ENCODE peak calls at places on chromosome 1, in six cellular contexts. S, W, E, Z, B and O are unnamed samples.

GRCh38 chr1:114530224-114530623 is 19.2 kb upstream of the TRIM33 start:
- DNase-seq in W (no peak), S (no peak), B (no peak), Z (no peak), E (no peak), O (no peak)

GRCh38 chr1:190176776-190177175 is 300.9 kb downstream of the BRINP3 start:
- DNase-seq in B (no peak), W (peak), E (no peak), S (no peak), Z (no peak), O (no peak)

GRCh38 chr1:231855395-231855794 is 228.8 kb downstream of the DISC1 start:
- DNase-seq in S (no peak), B (no peak), E (no peak), W (peak), Z (no peak), O (no peak)

GRCh38 chr1:37069406-37069805 is 35.1 kb upstream of the GRIK3 start:
- DNase-seq in E (no peak), Z (no peak), B (no peak), S (no peak), W (no peak), O (no peak)

GRCh38 chr1:117678246-117678977 is 72.6 kb downstream of the TENT5C start:
- DNase-seq in B (peak), W (no peak), S (no peak), E (no peak), Z (no peak), O (peak)

GRCh38 chr1:21854090-21854750 is 42.2 kb downstream of the LDLRAD2 start:
- DNase-seq in E (no peak), Z (no peak), B (no peak), W (no peak), S (no peak), O (no peak)

GRCh38 chr1:110003747-110004428 is 19.3 kb downstream of the AHCYL1 start:
- DNase-seq in B (peak), E (peak), S (peak), W (peak), Z (peak), O (peak)

GRCh38 chr1:69203166-69203565 is 364.6 kb upstream of the LRRC7 start:
- DNase-seq in W (no peak), B (no peak), S (no peak), E (no peak), Z (no peak), O (no peak)

GRCh38 chr1:159000627-159001026 is 9.1 kb upstream of the IFI16 start:
- DNase-seq in E (peak), Z (no peak), S (peak), W (peak), B (no peak), O (peak)

GRCh38 chr1:190436615-190437014 is 41.0 kb downstream of the BRINP3 start:
- DNase-seq in E (no peak), W (peak), S (no peak), Z (no peak), B (no peak), O (peak)

GRCh38 chr1:109804660-109805059 is 40.9 kb upstream of the EPS8L3 start:
- DNase-seq in B (no peak), E (no peak), W (no peak), S (peak), Z (no peak), O (no peak)

GRCh38 chr1:66335859-66336640 is 197.9 kb upstream of the SGIP1 start:
- DNase-seq in W (peak), Z (no peak), S (no peak), E (no peak), B (peak), O (peak)

GRCh38 chr1:2451744-2452582 is 24.1 kb upstream of the PLCH2 start:
- DNase-seq in W (peak), Z (no peak), S (no peak), E (no peak), B (peak), O (peak)

GRCh38 chr1:240906477-240906876 is 294.5 kb upstream of the GREM2 start:
- DNase-seq in Z (no peak), W (no peak), B (no peak), S (no peak), E (no peak), O (no peak)

GRCh38 chr1:103220503-103221095 is 112.3 kb upstream of the COL11A1 start:
- DNase-seq in B (no peak), E (no peak), Z (no peak), S (no peak), W (peak), O (peak)

GRCh38 chr1:204108312-204109141 is 35.6 kb downstream of the SOX13 start:
- DNase-seq in Z (peak), B (no peak), W (no peak), E (peak), S (peak), O (no peak)

GRCh38 chr1:14135070-14135469 is 435.1 kb downstream of the PRDM2 start:
- DNase-seq in E (no peak), Z (no peak), B (no peak), W (no peak), S (no peak), O (no peak)

GRCh38 chr1:174789399-174789798 is 210.3 kb upstream of the CACYBP start:
- DNase-seq in S (no peak), E (no peak), W (peak), Z (no peak), B (no peak), O (peak)

GRCh38 chr1:178278135-178278534 is 184.2 kb downstream of the RASAL2 start:
- DNase-seq in S (no peak), B (peak), Z (no peak), W (no peak), E (no peak), O (peak)

GRCh38 chr1:203217139-203217621 is 12.3 kb downstream of the CHIT1 start:
- DNase-seq in W (no peak), S (peak), E (no peak), Z (peak), B (no peak), O (no peak)

GRCh38 chr1:103576065-103576464 is 4.7 kb downstream of the AMY2B start:
- DNase-seq in W (peak), S (no peak), E (no peak), B (no peak), Z (no peak), O (no peak)

GRCh38 chr1:179955318-179955638 is 668 bp downstream of the CEP350 start:
- DNase-seq in E (no peak), S (no peak), W (peak), Z (no peak), B (peak), O (peak)

GRCh38 chr1:11458811-11459275 is 20.1 kb upstream of the DISP3 start:
- DNase-seq in B (no peak), W (no peak), S (no peak), Z (no peak), E (no peak), O (no peak)

GRCh38 chr1:198605880-198606458 is 32.9 kb upstream of the PTPRC start:
- DNase-seq in E (peak), Z (no peak), S (no peak), B (no peak), W (no peak), O (no peak)

GRCh38 chr1:20366766-20367602 is 76.3 kb downstream of the VWA5B1 start:
- DNase-seq in Z (peak), S (peak), W (peak), B (no peak), E (no peak), O (peak)

GRCh38 chr1:100862591-100862990 is 32.1 kb downstream of the EXTL2 start:
- DNase-seq in E (no peak), W (peak), Z (no peak), S (no peak), B (no peak), O (no peak)

GRCh38 chr1:192167941-192168685 is 9.9 kb downstream of the RGS18 start:
- DNase-seq in W (peak), S (no peak), E (no peak), B (no peak), Z (no peak), O (peak)

GRCh38 chr1:38013027-38013588 is 574 bp downstream of the UTP11 start:
- DNase-seq in S (no peak), Z (no peak), B (peak), W (peak), E (no peak), O (peak)

GRCh38 chr1:151147132-151147503 is 687 bp upstream of the SEMA6C start:
- DNase-seq in Z (no peak), W (peak), E (no peak), B (no peak), S (no peak), O (no peak)

GRCh38 chr1:14915356-14916054 is 238.0 kb upstream of the TMEM51 start:
- DNase-seq in Z (peak), E (peak), B (no peak), S (peak), W (peak), O (peak)

GRCh38 chr1:23810818-23811420 is 10.4 kb upstream of the GALE start:
- DNase-seq in Z (peak), E (peak), S (peak), B (no peak), W (peak), O (peak)

GRCh38 chr1:51255331-51255730 is 19.3 kb downstream of the RNF11 start:
- DNase-seq in B (no peak), Z (no peak), S (no peak), W (peak), E (no peak), O (no peak)

GRCh38 chr1:172932981-172933380 is 117.8 kb downstream of the TNFSF18 start:
- DNase-seq in Z (no peak), S (no peak), E (no peak), B (no peak), W (no peak), O (no peak)

GRCh38 chr1:54284781-54285563 is 85.0 kb downstream of the MRPL37 start:
- DNase-seq in B (no peak), E (no peak), Z (no peak), W (no peak), S (no peak), O (no peak)

GRCh38 chr1:114344656-114345055 is 166.3 kb downstream of the TRIM33 start:
- DNase-seq in Z (no peak), E (no peak), W (peak), B (no peak), S (no peak), O (no peak)

GRCh38 chr1:7644906-7645750 is 126.0 kb upstream of the VAMP3 start:
- DNase-seq in S (no peak), Z (no peak), W (peak), E (no peak), B (no peak), O (no peak)

GRCh38 chr1:164706596-164706995 is 147.6 kb downstream of the PBX1 start:
- DNase-seq in E (no peak), S (no peak), Z (no peak), W (peak), B (no peak), O (peak)

GRCh38 chr1:164712131-164713031 is 153.4 kb downstream of the PBX1 start:
- DNase-seq in Z (no peak), W (peak), E (no peak), B (no peak), S (no peak), O (no peak)

DNA sequence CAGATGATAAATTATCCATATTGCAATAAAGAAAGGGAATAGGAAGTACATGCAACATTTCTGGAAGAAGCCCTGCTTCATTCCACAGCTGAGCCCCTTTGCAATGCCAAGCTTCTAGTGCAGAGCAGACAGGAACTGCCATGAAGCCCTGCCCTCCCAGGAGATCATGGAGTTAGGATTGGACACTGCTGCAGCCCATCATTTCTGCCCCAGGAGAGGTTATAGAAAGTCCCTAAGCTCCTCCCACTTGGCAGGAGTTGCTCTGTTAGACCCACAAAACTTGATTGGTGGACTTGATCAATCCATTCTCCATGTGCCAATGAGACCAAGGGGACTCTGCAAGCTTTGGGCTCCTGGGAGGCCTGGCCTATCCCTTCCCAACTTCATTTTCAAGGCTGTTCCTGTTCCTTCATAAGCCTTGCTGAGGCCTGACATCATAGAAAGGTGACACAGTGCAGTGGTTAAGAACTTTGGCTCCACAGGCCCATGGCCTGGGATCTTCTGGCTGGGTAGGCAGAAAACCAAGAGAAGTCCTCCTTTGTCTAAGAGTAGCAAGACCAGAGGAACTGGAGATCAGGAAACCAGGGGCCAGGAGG is 1.3 kb upstream of the LAPTM5 start:
- DNase-seq in Z (no peak), W (no peak), B (no peak), S (no peak), E (no peak), O (peak)
- H2AFZ ChIP-seq in Z (no peak), W (no peak), B (no peak), S (no peak), E (no peak), O (no peak)

GRCh38 chr1:61011514-61012263 is 70.7 kb upstream of the NFIA start:
- DNase-seq in E (no peak), Z (no peak), W (no peak), B (no peak), S (no peak), O (no peak)

GRCh38 chr1:61007534-61008364 is 74.6 kb upstream of the NFIA start:
- DNase-seq in S (no peak), B (no peak), Z (no peak), W (no peak), E (peak), O (no peak)

GRCh38 chr1:61013953-61014667 is 68.3 kb upstream of the NFIA start:
- DNase-seq in S (no peak), W (no peak), B (no peak), Z (no peak), E (no peak), O (no peak)

GRCh38 chr1:61012365-61012764 is 70.0 kb upstream of the NFIA start:
- DNase-seq in E (no peak), Z (no peak), B (no peak), W (no peak), S (no peak), O (no peak)

GRCh38 chr1:61013189-61013952 is 69.0 kb upstream of the NFIA start:
- DNase-seq in Z (peak), B (no peak), W (no peak), S (no peak), E (no peak), O (no peak)
- H3K18ac ChIP-seq in Z (no peak), B (no peak), W (no peak), S (no peak), E (no peak), O (no peak)

GRCh38 chr1:156191292-156191954 is 2.5 kb upstream of the SLC25A44 start:
- DNase-seq in S (no peak), W (no peak), Z (no peak), E (no peak), B (no peak), O (peak)
- H2AFZ ChIP-seq in S (no peak), W (no peak), Z (no peak), E (no peak), B (no peak), O (no peak)

GRCh38 chr1:171741872-171742576 is at the start of gene VAMP4:
- DNase-seq in W (peak), S (peak), B (peak), Z (peak), E (peak), O (peak)
- H3K18ac ChIP-seq in W (peak), S (peak), B (peak), Z (peak), E (peak), O (peak)

GRCh38 chr1:233675893-233676292 is 62.0 kb downstream of the KCNK1 start:
- DNase-seq in E (no peak), S (no peak), W (no peak), B (no peak), Z (no peak), O (no peak)

GRCh38 chr1:233680000-233680399 is 66.1 kb downstream of the KCNK1 start:
- DNase-seq in E (no peak), Z (no peak), B (no peak), S (no peak), W (no peak), O (no peak)

GRCh38 chr1:233679598-233679997 is 65.7 kb downstream of the KCNK1 start:
- DNase-seq in S (no peak), W (no peak), B (no peak), Z (no peak), E (no peak), O (no peak)

GRCh38 chr1:233679030-233679429 is 65.1 kb downstream of the KCNK1 start:
- DNase-seq in Z (no peak), W (no peak), B (no peak), E (no peak), S (no peak), O (no peak)

GRCh38 chr1:233677690-233678354 is 63.9 kb downstream of the KCNK1 start:
- DNase-seq in W (no peak), E (no peak), Z (no peak), B (no peak), S (no peak), O (no peak)
- H2AFZ ChIP-seq in W (no peak), E (no peak), Z (no peak), B (no peak), S (no peak), O (no peak)

GRCh38 chr1:75722966-75723365 is 1.5 kb upstream of the ACADM start:
- DNase-seq in S (no peak), Z (no peak), B (no peak), W (no peak), E (no peak), O (no peak)

GRCh38 chr1:75723989-75724471 is 479 bp upstream of the ACADM start:
- DNase-seq in E (no peak), S (peak), B (peak), W (peak), Z (peak), O (peak)

GRCh38 chr1:75720820-75721219 is 3.7 kb upstream of the ACADM start:
- DNase-seq in B (no peak), Z (no peak), S (no peak), E (no peak), W (no peak), O (no peak)

GRCh38 chr1:75720325-75720724 is 4.2 kb upstream of the ACADM start:
- DNase-seq in E (no peak), W (no peak), B (no peak), S (no peak), Z (no peak), O (no peak)

GRCh38 chr1:75719810-75720209 is 4.7 kb upstream of the ACADM start:
- DNase-seq in B (no peak), E (no peak), Z (no peak), W (no peak), S (no peak), O (no peak)
- H3K18ac ChIP-seq in B (no peak), E (no peak), Z (no peak), W (no peak), S (no peak), O (no peak)